ENCODE peak calls at places on chromosome 9, in six cellular contexts. One of them, this sample, is unnamed.

GRCh38 chr9:74092491-74092834 is 404.7 kb upstream of the RORB start:
- DNase-seq in SK-N-SH: no peak
- DNase-seq in H9: no peak
- DNase-seq in PC-3: no peak
- DNase-seq in DND-41: no peak
- DNase-seq in fibroblast of lung: no peak
- DNase-seq in this sample: no peak

GRCh38 chr9:73183917-73184861 is 32.5 kb downstream of the ANXA1 start:
- DNase-seq in DND-41: no peak
- DNase-seq in H9: no peak
- DNase-seq in SK-N-SH: no peak
- DNase-seq in fibroblast of lung: peak
- DNase-seq in PC-3: peak
- DNase-seq in this sample: peak

GRCh38 chr9:137690939-137691647 is 72.3 kb downstream of the EHMT1 start:
- DNase-seq in H9: no peak
- DNase-seq in fibroblast of lung: no peak
- DNase-seq in DND-41: no peak
- DNase-seq in PC-3: no peak
- DNase-seq in SK-N-SH: no peak
- DNase-seq in this sample: no peak

GRCh38 chr9:97160255-97160654 is 121.3 kb upstream of the CTSV start:
- DNase-seq in H9: no peak
- DNase-seq in DND-41: no peak
- DNase-seq in fibroblast of lung: no peak
- DNase-seq in SK-N-SH: no peak
- DNase-seq in PC-3: no peak
- DNase-seq in this sample: no peak

GRCh38 chr9:101376117-101376866 is 8.5 kb downstream of the BAAT start:
- DNase-seq in SK-N-SH: no peak
- DNase-seq in DND-41: no peak
- DNase-seq in H9: no peak
- DNase-seq in fibroblast of lung: no peak
- DNase-seq in PC-3: no peak
- DNase-seq in this sample: no peak

GRCh38 chr9:94922691-94923107 is 196.2 kb downstream of the AOPEP start:
- DNase-seq in fibroblast of lung: peak
- DNase-seq in SK-N-SH: no peak
- DNase-seq in PC-3: peak
- DNase-seq in DND-41: no peak
- DNase-seq in H9: no peak
- DNase-seq in this sample: no peak

GRCh38 chr9:18379073-18379811 is 94.7 kb upstream of the ADAMTSL1 start:
- DNase-seq in fibroblast of lung: peak
- DNase-seq in SK-N-SH: no peak
- DNase-seq in H9: no peak
- DNase-seq in PC-3: peak
- DNase-seq in DND-41: no peak
- DNase-seq in this sample: peak

GRCh38 chr9:36191696-36192095 is 975 bp downstream of the CLTA start:
- DNase-seq in H9: no peak
- DNase-seq in PC-3: no peak
- DNase-seq in DND-41: no peak
- DNase-seq in fibroblast of lung: no peak
- DNase-seq in SK-N-SH: no peak
- DNase-seq in this sample: no peak

GRCh38 chr9:23555849-23556248 is 270.2 kb downstream of the ELAVL2 start:
- DNase-seq in SK-N-SH: no peak
- DNase-seq in H9: peak
- DNase-seq in DND-41: no peak
- DNase-seq in PC-3: no peak
- DNase-seq in fibroblast of lung: no peak
- DNase-seq in this sample: peak

GRCh38 chr9:7862170-7862569 is 62.6 kb upstream of the DMAC1 start:
- DNase-seq in SK-N-SH: no peak
- DNase-seq in DND-41: no peak
- DNase-seq in PC-3: no peak
- DNase-seq in H9: no peak
- DNase-seq in fibroblast of lung: no peak
- DNase-seq in this sample: no peak

GRCh38 chr9:135618866-135619598 is 20.3 kb downstream of the GLT6D1 start:
- DNase-seq in H9: peak
- DNase-seq in SK-N-SH: peak
- DNase-seq in fibroblast of lung: no peak
- DNase-seq in DND-41: no peak
- DNase-seq in PC-3: no peak
- DNase-seq in this sample: no peak

GRCh38 chr9:126055386-126055785 is 271.2 kb upstream of the MVB12B start:
- DNase-seq in SK-N-SH: no peak
- DNase-seq in DND-41: no peak
- DNase-seq in PC-3: peak
- DNase-seq in H9: no peak
- DNase-seq in fibroblast of lung: no peak
- DNase-seq in this sample: no peak

GRCh38 chr9:109414125-109414785 is 83.9 kb downstream of the PTPN3 start:
- DNase-seq in fibroblast of lung: no peak
- DNase-seq in PC-3: no peak
- DNase-seq in SK-N-SH: no peak
- DNase-seq in H9: peak
- DNase-seq in DND-41: peak
- DNase-seq in this sample: peak

GRCh38 chr9:37471942-37472679 is 6.9 kb upstream of the ZBTB5 start:
- DNase-seq in DND-41: no peak
- DNase-seq in SK-N-SH: no peak
- DNase-seq in fibroblast of lung: peak
- DNase-seq in H9: peak
- DNase-seq in PC-3: peak
- DNase-seq in this sample: peak

GRCh38 chr9:80496901-80497565 is 925.3 kb downstream of the TLE4 start:
- DNase-seq in SK-N-SH: no peak
- DNase-seq in PC-3: no peak
- DNase-seq in fibroblast of lung: no peak
- DNase-seq in H9: no peak
- DNase-seq in DND-41: no peak
- DNase-seq in this sample: no peak

GRCh38 chr9:135329571-135330306 is 149.8 kb upstream of the PPP1R26 start:
- DNase-seq in DND-41: no peak
- DNase-seq in PC-3: no peak
- DNase-seq in H9: peak
- DNase-seq in SK-N-SH: peak
- DNase-seq in fibroblast of lung: no peak
- DNase-seq in this sample: peak

GRCh38 chr9:14747116-14747515 is 24.6 kb upstream of the CER1 start:
- DNase-seq in H9: no peak
- DNase-seq in fibroblast of lung: no peak
- DNase-seq in DND-41: no peak
- DNase-seq in SK-N-SH: no peak
- DNase-seq in PC-3: peak
- DNase-seq in this sample: no peak

GRCh38 chr9:3525088-3525835 is 539 bp downstream of the RFX3 start:
- DNase-seq in DND-41: no peak
- DNase-seq in PC-3: no peak
- DNase-seq in SK-N-SH: peak
- DNase-seq in fibroblast of lung: no peak
- DNase-seq in H9: no peak
- DNase-seq in this sample: peak

GRCh38 chr9:109766351-109766750 is 13.6 kb upstream of the PALM2AKAP2 start:
- DNase-seq in fibroblast of lung: peak
- DNase-seq in H9: no peak
- DNase-seq in SK-N-SH: no peak
- DNase-seq in DND-41: no peak
- DNase-seq in PC-3: peak
- DNase-seq in this sample: no peak

DNA sequence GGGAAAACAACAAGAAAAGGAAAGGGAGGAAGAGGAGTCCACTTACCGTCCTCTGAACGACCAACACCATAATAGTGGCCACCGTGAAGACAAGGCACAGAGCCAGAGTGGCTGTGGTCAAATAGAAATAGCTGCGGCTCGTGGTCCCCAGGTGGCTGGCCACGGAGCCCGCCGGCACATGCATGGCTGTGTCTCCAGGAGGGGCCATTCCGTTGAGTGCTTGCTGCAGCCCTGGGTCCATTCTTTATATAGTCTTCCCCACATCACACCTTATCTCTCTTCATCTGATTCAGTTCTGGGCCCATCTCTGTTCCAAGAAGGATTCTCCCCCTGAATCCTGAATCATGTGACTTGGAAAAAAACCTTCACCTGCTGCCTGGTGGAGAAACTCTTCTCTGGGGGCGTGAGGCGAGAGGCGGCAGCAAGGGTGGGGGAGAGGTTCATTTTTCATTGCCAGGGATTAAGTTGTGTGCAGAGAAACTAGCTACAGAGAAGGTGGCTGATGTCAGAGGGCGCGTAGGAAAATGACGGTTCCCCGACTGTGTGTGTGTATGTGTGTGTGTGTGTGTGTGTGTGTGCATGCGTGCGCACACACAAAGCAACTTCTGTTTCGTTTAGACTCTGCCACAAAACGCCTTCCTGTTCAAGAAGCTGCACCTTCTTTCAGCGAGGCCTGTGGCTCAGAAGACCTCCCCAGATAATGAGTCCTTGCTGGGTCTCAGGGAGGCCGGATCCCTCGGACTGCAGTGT is at the start of gene TNFSF8:
- DNase-seq in PC-3: no peak
- DNase-seq in SK-N-SH: no peak
- DNase-seq in fibroblast of lung: no peak
- DNase-seq in DND-41: peak
- DNase-seq in H9: no peak
- DNase-seq in this sample: no peak
- H3K9ac ChIP-seq in PC-3: no peak
- H3K9ac ChIP-seq in SK-N-SH: no peak
- H3K9ac ChIP-seq in fibroblast of lung: no peak
- H3K9ac ChIP-seq in DND-41: peak
- H3K9ac ChIP-seq in H9: no peak
- H3K9ac ChIP-seq in this sample: no peak

GRCh38 chr9:93600504-93600903 is 24.1 kb downstream of the PHF2 start:
- DNase-seq in PC-3: no peak
- DNase-seq in H9: peak
- DNase-seq in SK-N-SH: no peak
- DNase-seq in DND-41: peak
- DNase-seq in fibroblast of lung: no peak
- DNase-seq in this sample: no peak
- H3K9ac ChIP-seq in PC-3: no peak
- H3K9ac ChIP-seq in H9: no peak
- H3K9ac ChIP-seq in SK-N-SH: no peak
- H3K9ac ChIP-seq in DND-41: no peak
- H3K9ac ChIP-seq in fibroblast of lung: no peak
- H3K9ac ChIP-seq in this sample: no peak

DNA sequence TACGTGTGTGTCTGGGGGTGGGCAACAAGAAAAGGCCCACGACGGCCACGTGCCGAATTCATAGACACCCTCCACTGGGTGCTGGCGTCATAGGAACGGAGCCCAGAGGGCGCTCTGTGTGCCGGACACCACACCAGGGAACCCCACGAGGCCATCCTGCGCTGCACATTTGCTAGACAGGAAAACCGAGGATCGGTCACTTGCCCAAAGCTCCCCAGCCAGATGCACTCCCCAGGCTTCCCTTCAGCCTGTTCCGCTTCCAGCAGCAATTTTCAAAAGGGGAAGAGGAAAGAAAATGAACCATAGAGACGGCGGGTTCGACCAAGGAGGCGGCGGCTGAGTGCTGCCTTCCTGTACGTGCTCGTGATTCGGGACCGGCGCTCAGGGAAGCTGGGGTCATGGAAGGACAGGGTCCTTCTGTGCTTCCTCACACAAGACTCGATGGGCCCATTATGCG is 124.5 kb upstream of the SARDH start:
- DNase-seq in DND-41: no peak
- DNase-seq in H9: no peak
- DNase-seq in PC-3: no peak
- DNase-seq in fibroblast of lung: no peak
- DNase-seq in SK-N-SH: no peak
- DNase-seq in this sample: no peak
- H3K9ac ChIP-seq in DND-41: no peak
- H3K9ac ChIP-seq in H9: no peak
- H3K9ac ChIP-seq in PC-3: no peak
- H3K9ac ChIP-seq in fibroblast of lung: no peak
- H3K9ac ChIP-seq in SK-N-SH: no peak
- H3K9ac ChIP-seq in this sample: no peak

DNA sequence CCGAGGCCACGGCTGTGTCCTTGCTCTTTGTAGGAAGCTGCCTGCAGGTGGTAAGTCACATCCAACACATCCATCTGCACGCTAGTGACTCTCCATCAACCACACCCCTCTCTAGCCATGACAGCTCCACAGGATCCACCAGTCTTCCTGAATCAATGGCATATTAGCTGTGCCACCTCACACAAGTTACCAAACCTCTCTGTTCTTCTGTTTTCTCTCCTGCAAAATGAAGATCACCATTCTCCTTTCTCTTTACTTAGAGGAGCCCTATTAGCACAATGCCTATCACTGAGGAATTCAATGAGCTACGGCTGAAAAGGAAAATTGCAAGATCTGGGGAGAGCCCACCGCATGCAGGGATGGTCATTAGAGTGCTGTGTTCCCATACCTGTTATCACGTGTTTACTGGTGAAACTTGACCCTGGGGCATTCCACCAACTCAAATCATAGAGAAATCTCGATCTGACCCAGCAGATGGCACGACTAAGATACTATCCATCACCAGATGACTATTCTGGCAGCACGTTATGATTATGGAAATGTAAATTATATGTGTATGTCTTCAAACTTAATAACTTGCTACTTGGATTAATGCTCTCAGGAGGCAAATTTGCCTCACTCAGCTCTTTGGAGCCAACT is 20.9 kb downstream of the WHRN start:
- DNase-seq in H9: no peak
- DNase-seq in fibroblast of lung: no peak
- DNase-seq in DND-41: no peak
- DNase-seq in SK-N-SH: no peak
- DNase-seq in PC-3: no peak
- DNase-seq in this sample: no peak
- H3K9ac ChIP-seq in H9: no peak
- H3K9ac ChIP-seq in fibroblast of lung: no peak
- H3K9ac ChIP-seq in DND-41: no peak
- H3K9ac ChIP-seq in SK-N-SH: no peak
- H3K9ac ChIP-seq in PC-3: no peak
- H3K9ac ChIP-seq in this sample: no peak

GRCh38 chr9:112642126-112642525 is 75.8 kb downstream of the INIP start:
- DNase-seq in fibroblast of lung: no peak
- DNase-seq in PC-3: no peak
- DNase-seq in SK-N-SH: no peak
- DNase-seq in H9: no peak
- DNase-seq in DND-41: no peak
- DNase-seq in this sample: no peak
- H3K9ac ChIP-seq in fibroblast of lung: no peak
- H3K9ac ChIP-seq in PC-3: no peak
- H3K9ac ChIP-seq in SK-N-SH: no peak
- H3K9ac ChIP-seq in H9: no peak
- H3K9ac ChIP-seq in DND-41: no peak
- H3K9ac ChIP-seq in this sample: no peak

DNA sequence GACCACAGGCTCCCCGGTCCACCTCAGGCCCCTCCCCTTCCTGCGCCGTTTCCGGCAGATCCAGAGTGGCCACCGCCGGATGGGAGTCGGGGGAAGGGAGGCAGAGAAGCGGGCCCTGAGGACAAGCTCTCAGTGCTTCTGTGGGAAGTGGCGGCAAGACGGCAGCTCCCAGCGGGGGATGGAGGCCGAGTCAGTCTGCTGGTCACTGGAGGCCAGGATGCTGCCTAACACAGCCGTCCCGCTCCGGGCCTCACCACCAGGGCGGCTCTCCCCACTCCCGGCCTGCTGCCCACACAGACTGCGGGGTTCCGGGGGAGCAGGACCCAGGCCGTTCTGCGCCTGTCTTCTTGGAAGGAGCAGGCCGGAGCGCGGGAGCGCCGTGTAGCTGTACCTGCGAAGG is 31.4 kb downstream of the FXN start:
- DNase-seq in DND-41: no peak
- DNase-seq in PC-3: no peak
- DNase-seq in SK-N-SH: no peak
- DNase-seq in fibroblast of lung: no peak
- DNase-seq in H9: peak
- DNase-seq in this sample: no peak
- H3K9ac ChIP-seq in DND-41: no peak
- H3K9ac ChIP-seq in PC-3: no peak
- H3K9ac ChIP-seq in SK-N-SH: no peak
- H3K9ac ChIP-seq in fibroblast of lung: no peak
- H3K9ac ChIP-seq in H9: no peak
- H3K9ac ChIP-seq in this sample: no peak

This sample was measured in neural progenitor cell.